ENCODE peak calls at places on chromosomes 12 and 14, in nine cellular contexts. J is lower lobe of right lung, A is Panc1, U is uterus, M is fibroblast of lung, Q is HepG2, S is cardiac muscle cell, K is testis, Z is stomach. Y is an unnamed sample.

GRCh38 chr12:95767703-95768102 is 22.9 kb downstream of the NTN4 start:
- DNase-seq in J (no peak), A (no peak), U (no peak), M (no peak), Q (no peak), S (no peak), K (no peak), Z (no peak), Y (no peak)

GRCh38 chr12:124648710-124649384 is 81.4 kb upstream of the NCOR2 start:
- DNase-seq in J (no peak), A (no peak), U (no peak), M (no peak), Q (no peak), S (no peak), K (no peak), Z (no peak), Y (no peak)

GRCh38 chr12:958449-959123 is 9.1 kb upstream of the RAD52 start:
- DNase-seq in J (no peak), A (no peak), U (no peak), M (peak; percentile 31), Q (no peak), S (no peak), K (peak; percentile 25), Z (peak; percentile 4), Y (no peak)

GRCh38 chr12:76588881-76589565 is 29.5 kb upstream of the OSBPL8 start:
- DNase-seq in J (no peak), A (no peak), U (peak; percentile 62), M (peak; percentile 80), Q (no peak), S (no peak), K (no peak), Z (no peak), Y (no peak)

GRCh38 chr14:23514009-23514962 is 37.3 kb downstream of the ZFHX2 start:
- DNase-seq in J (no peak), A (no peak), U (no peak), M (no peak), Q (no peak), S (no peak), K (no peak), Z (no peak), Y (peak; percentile 63)

GRCh38 chr14:82052778-82053177 is 519.1 kb upstream of the SEL1L start:
- DNase-seq in J (no peak), A (no peak), U (no peak), M (no peak), Q (no peak), S (no peak), K (no peak), Z (no peak), Y (no peak)

GRCh38 chr12:32440120-32440865 is 40.9 kb downstream of the FGD4 start:
- DNase-seq in J (no peak), A (no peak), U (no peak), M (no peak), Q (no peak), S (no peak), K (no peak), Z (peak; percentile 40), Y (no peak)

GRCh38 chr14:67881225-67881624 is 61.6 kb downstream of the RAD51B start:
- DNase-seq in J (no peak), A (no peak), U (no peak), M (no peak), Q (no peak), S (peak; percentile 5), K (no peak), Z (no peak), Y (no peak)

GRCh38 chr12:102957339-102958050 is at the start of gene ASCL1:
- DNase-seq in J (no peak), A (no peak), U (no peak), M (peak; percentile 33), Q (no peak), S (peak; percentile 32), K (peak; percentile 32), Z (no peak), Y (no peak)

GRCh38 chr12:3673960-3674708 is 78.8 kb downstream of the CRACR2A start:
- DNase-seq in J (no peak), A (no peak), U (no peak), M (no peak), Q (no peak), S (no peak), K (no peak), Z (no peak), Y (no peak)

GRCh38 chr14:103085106-103086091 is 1.4 kb downstream of the LBHD2 start:
- DNase-seq in J (no peak), A (no peak), U (no peak), M (no peak), Q (no peak), S (no peak), K (no peak), Z (no peak), Y (no peak)

GRCh38 chr14:79781882-79782281 is 429.4 kb downstream of the DIO2 start:
- DNase-seq in J (no peak), A (no peak), U (no peak), M (peak; percentile 87), Q (no peak), S (no peak), K (no peak), Z (no peak), Y (no peak)

GRCh38 chr12:6201775-6202292 is 1.6 kb downstream of the CD9 start:
- DNase-seq in J (no peak), A (no peak), U (no peak), M (no peak), Q (no peak), S (no peak), K (no peak), Z (no peak), Y (no peak)

GRCh38 chr12:6202846-6203245 is 2.6 kb downstream of the CD9 start:
- DNase-seq in J (no peak), A (no peak), U (no peak), M (no peak), Q (no peak), S (no peak), K (no peak), Z (no peak), Y (no peak)

GRCh38 chr12:6200266-6201198 is at the start of gene CD9:
- DNase-seq in J (peak; percentile 88), A (no peak), U (peak; percentile 81), M (no peak), Q (no peak), S (peak; percentile 60), K (peak; percentile 71), Z (peak; percentile 75), Y (peak; percentile 86)

GRCh38 chr12:6201199-6201608 is 1.0 kb downstream of the CD9 start:
- DNase-seq in J (peak; percentile 68), A (no peak), U (no peak), M (no peak), Q (no peak), S (peak; percentile 27), K (no peak), Z (no peak), Y (no peak)

DNA sequence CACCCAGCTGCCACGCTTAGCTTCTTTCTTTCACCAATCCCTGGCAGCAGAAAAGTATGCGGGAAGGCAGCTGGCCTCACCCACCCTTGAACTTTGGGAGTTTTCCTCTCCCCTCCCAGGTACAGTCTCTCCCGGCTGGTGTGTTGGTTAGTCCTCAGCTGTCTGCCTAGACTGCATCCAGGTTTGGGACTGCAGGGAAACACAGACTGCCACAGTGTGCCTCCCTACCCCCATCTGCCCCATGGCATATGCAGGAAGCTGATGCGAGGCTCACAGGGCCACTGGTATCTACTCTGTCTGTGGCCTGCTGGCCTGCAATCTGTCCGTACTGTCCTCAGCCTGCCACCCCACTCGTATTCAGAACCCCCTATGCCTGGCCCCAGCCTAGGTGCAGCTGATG is 2.1 kb downstream of the CD9 start:
- DNase-seq in J (no peak), A (no peak), U (no peak), M (no peak), Q (no peak), S (no peak), K (no peak), Z (no peak), Y (no peak)
- H3K4me3 ChIP-seq in J (peak overlapping the region; percentile 82), A (no peak overlapping the region), U (peak overlapping the region; percentile 72), M (peak overlapping the region; percentile 82), Q (no peak overlapping the region), S (no peak overlapping the region), K (no peak overlapping the region), Z (peak overlapping the region; percentile 69), Y (peak overlapping the region; percentile 98)

GRCh38 chr12:6608592-6609311 is 1.6 kb upstream of the CHD4 start:
- DNase-seq in J (no peak), A (no peak), U (peak; percentile 54), M (no peak), Q (peak; percentile 68), S (no peak), K (peak; percentile 28), Z (no peak), Y (no peak)
- H3K27ac ChIP-seq in J (peak overlapping the region; percentile 73), A (peak overlapping the region; percentile 17), U (peak overlapping the region; percentile 81), M (no peak overlapping the region), Q (no peak overlapping the region), S (peak overlapping the region; percentile 69), K (peak overlapping the region; percentile 82), Z (peak overlapping the region; percentile 98), Y (peak overlapping the region; percentile 98)

GRCh38 chr12:113469893-113470743 is 1.6 kb downstream of the LHX5 start:
- DNase-seq in J (no peak), A (no peak), U (no peak), M (no peak), Q (no peak), S (no peak), K (no peak), Z (no peak), Y (no peak)
- H3K4me3 ChIP-seq in J (no peak overlapping the region), A (no peak overlapping the region), U (no peak overlapping the region), M (no peak overlapping the region), Q (no peak overlapping the region), S (no peak overlapping the region), K (no peak overlapping the region), Z (no peak overlapping the region), Y (no peak overlapping the region)

GRCh38 chr14:100694579-100695422 is 31.9 kb upstream of the DLK1 start:
- DNase-seq in J (no peak), A (no peak), U (no peak), M (no peak), Q (no peak), S (no peak), K (no peak), Z (no peak), Y (no peak)

GRCh38 chr14:100693877-100694578 is 32.7 kb upstream of the DLK1 start:
- DNase-seq in J (no peak), A (no peak), U (no peak), M (no peak), Q (no peak), S (no peak), K (no peak), Z (no peak), Y (no peak)

GRCh38 chr14:100696017-100696416 is 30.7 kb upstream of the DLK1 start:
- DNase-seq in J (no peak), A (no peak), U (no peak), M (no peak), Q (no peak), S (no peak), K (no peak), Z (no peak), Y (no peak)

GRCh38 chr14:100696590-100696989 is 30.1 kb upstream of the DLK1 start:
- DNase-seq in J (no peak), A (no peak), U (no peak), M (no peak), Q (no peak), S (peak; percentile 36), K (peak; percentile 27), Z (no peak), Y (no peak)

DNA sequence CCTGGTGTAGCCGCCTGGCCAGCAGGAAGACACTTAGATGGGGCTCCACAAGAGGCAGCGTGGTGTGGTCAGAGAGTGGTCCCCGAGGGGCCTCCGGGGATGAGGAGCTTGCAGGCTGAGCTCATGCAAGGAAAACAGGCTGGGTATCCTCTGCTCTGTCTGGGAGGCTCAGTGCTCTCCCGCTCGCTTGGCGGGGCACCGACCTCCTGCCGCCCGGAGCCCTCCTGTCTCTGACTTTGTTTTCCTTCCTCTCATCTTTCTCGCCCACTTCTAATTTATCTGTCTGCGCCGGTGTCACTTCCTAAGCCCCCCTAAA is 31.3 kb upstream of the DLK1 start:
- DNase-seq in J (no peak), A (no peak), U (no peak), M (no peak), Q (no peak), S (no peak), K (no peak), Z (no peak), Y (no peak)
- H3K27ac ChIP-seq in J (no peak overlapping the region), A (peak overlapping the region; percentile 61), U (no peak overlapping the region), M (no peak overlapping the region), Q (no peak overlapping the region), S (no peak overlapping the region), K (peak overlapping the region; percentile 57), Z (no peak overlapping the region), Y (no peak overlapping the region)

Y was measured in coronary artery.